ENCODE peak calls at places on chromosome 10, in four cellular contexts. One of them, this sample, is unnamed.

GRCh38 chr10:5896208-5896607 is 6.2 kb downstream of the FBH1 start:
- DNase-seq in gastrocnemius medialis: no peak
- DNase-seq in cardiac fibroblast: no peak
- DNase-seq in left ventricle myocardium inferior: no peak
- DNase-seq in this sample: no peak

GRCh38 chr10:77416327-77417135 is 221.1 kb downstream of the KCNMA1 start:
- DNase-seq in gastrocnemius medialis: no peak
- DNase-seq in cardiac fibroblast: peak; percentile 80
- DNase-seq in left ventricle myocardium inferior: no peak
- DNase-seq in this sample: no peak

GRCh38 chr10:3848005-3848767 is 63.2 kb upstream of the KLF6 start:
- DNase-seq in gastrocnemius medialis: no peak
- DNase-seq in cardiac fibroblast: peak; percentile 17
- DNase-seq in left ventricle myocardium inferior: no peak
- DNase-seq in this sample: no peak

GRCh38 chr10:9825491-9826018 is 1192.1 kb upstream of the CELF2 start:
- DNase-seq in gastrocnemius medialis: no peak
- DNase-seq in cardiac fibroblast: peak; percentile 37
- DNase-seq in left ventricle myocardium inferior: no peak
- DNase-seq in this sample: no peak

GRCh38 chr10:5584895-5585516 is 60.2 kb downstream of the CALML3 start:
- DNase-seq in gastrocnemius medialis: no peak
- DNase-seq in cardiac fibroblast: peak; percentile 33
- DNase-seq in left ventricle myocardium inferior: no peak
- DNase-seq in this sample: no peak

GRCh38 chr10:24128066-24128751 is 80.7 kb upstream of the KIAA1217 start:
- DNase-seq in gastrocnemius medialis: no peak
- DNase-seq in cardiac fibroblast: no peak
- DNase-seq in left ventricle myocardium inferior: no peak
- DNase-seq in this sample: no peak

GRCh38 chr10:22340362-22341189 is 4.7 kb upstream of the SPAG6 start:
- DNase-seq in gastrocnemius medialis: peak; percentile 52
- DNase-seq in cardiac fibroblast: peak; percentile 58
- DNase-seq in left ventricle myocardium inferior: peak; percentile 66
- DNase-seq in this sample: no peak

GRCh38 chr10:88557659-88558058 is 25.5 kb downstream of the RNLS start:
- DNase-seq in gastrocnemius medialis: no peak
- DNase-seq in cardiac fibroblast: peak; percentile 57
- DNase-seq in left ventricle myocardium inferior: no peak
- DNase-seq in this sample: no peak

GRCh38 chr10:110919349-110919931 is at the start of gene SHOC2:
- DNase-seq in gastrocnemius medialis: peak; percentile 100
- DNase-seq in cardiac fibroblast: no peak
- DNase-seq in left ventricle myocardium inferior: peak; percentile 99
- DNase-seq in this sample: no peak

GRCh38 chr10:97278491-97278989 is 13.9 kb downstream of the ARHGAP19 start:
- DNase-seq in gastrocnemius medialis: no peak
- DNase-seq in cardiac fibroblast: peak; percentile 96
- DNase-seq in left ventricle myocardium inferior: no peak
- DNase-seq in this sample: no peak

GRCh38 chr10:128362514-128362913 is 236.3 kb upstream of the MKI67 start:
- DNase-seq in gastrocnemius medialis: no peak
- DNase-seq in cardiac fibroblast: no peak
- DNase-seq in left ventricle myocardium inferior: no peak
- DNase-seq in this sample: no peak

GRCh38 chr10:128305601-128306345 is 179.6 kb upstream of the MKI67 start:
- DNase-seq in gastrocnemius medialis: no peak
- DNase-seq in cardiac fibroblast: no peak
- DNase-seq in left ventricle myocardium inferior: no peak
- DNase-seq in this sample: no peak

GRCh38 chr10:49369216-49370162 is 26.4 kb downstream of the DRGX start:
- DNase-seq in gastrocnemius medialis: no peak
- DNase-seq in cardiac fibroblast: no peak
- DNase-seq in left ventricle myocardium inferior: no peak
- DNase-seq in this sample: no peak

GRCh38 chr10:103396067-103396788 is at the start of the genes ATP5MK and PDCD11:
- DNase-seq in gastrocnemius medialis: peak; percentile 98
- DNase-seq in cardiac fibroblast: peak; percentile 98
- DNase-seq in left ventricle myocardium inferior: peak; percentile 98
- DNase-seq in this sample: peak; percentile 98
- TF ChIP-seq CTCF in gastrocnemius medialis: peak; percentile 22
- TF ChIP-seq CTCF in cardiac fibroblast: peak; percentile 31
- TF ChIP-seq CTCF in left ventricle myocardium inferior: peak; percentile 31
- TF ChIP-seq CTCF in this sample: peak; percentile 21

GRCh38 chr10:116747325-116747724 is 5.0 kb upstream of the HSPA12A start:
- DNase-seq in gastrocnemius medialis: no peak
- DNase-seq in cardiac fibroblast: no peak
- DNase-seq in left ventricle myocardium inferior: no peak
- DNase-seq in this sample: no peak

GRCh38 chr10:116748041-116748440 is 5.7 kb upstream of the HSPA12A start:
- DNase-seq in gastrocnemius medialis: no peak
- DNase-seq in cardiac fibroblast: peak; percentile 61
- DNase-seq in left ventricle myocardium inferior: no peak
- DNase-seq in this sample: no peak

GRCh38 chr10:116744849-116745248 is 2.5 kb upstream of the HSPA12A start:
- DNase-seq in gastrocnemius medialis: no peak
- DNase-seq in cardiac fibroblast: no peak
- DNase-seq in left ventricle myocardium inferior: no peak
- DNase-seq in this sample: no peak

GRCh38 chr10:116752563-116752962 is 10.2 kb upstream of the HSPA12A start:
- DNase-seq in gastrocnemius medialis: no peak
- DNase-seq in cardiac fibroblast: no peak
- DNase-seq in left ventricle myocardium inferior: no peak
- DNase-seq in this sample: no peak

GRCh38 chr10:116748471-116748870 is 6.1 kb upstream of the HSPA12A start:
- DNase-seq in gastrocnemius medialis: no peak
- DNase-seq in cardiac fibroblast: no peak
- DNase-seq in left ventricle myocardium inferior: no peak
- DNase-seq in this sample: no peak
- TF ChIP-seq CTCF in gastrocnemius medialis: no peak
- TF ChIP-seq CTCF in cardiac fibroblast: no peak
- TF ChIP-seq CTCF in left ventricle myocardium inferior: no peak
- TF ChIP-seq CTCF in this sample: no peak

GRCh38 chr10:57716884-57717283 is 550.8 kb downstream of the IPMK start:
- DNase-seq in gastrocnemius medialis: no peak
- DNase-seq in cardiac fibroblast: peak; percentile 66
- DNase-seq in left ventricle myocardium inferior: no peak
- DNase-seq in this sample: no peak
- TF ChIP-seq CTCF in gastrocnemius medialis: no peak
- TF ChIP-seq CTCF in cardiac fibroblast: peak; percentile 64
- TF ChIP-seq CTCF in left ventricle myocardium inferior: peak; percentile 45
- TF ChIP-seq CTCF in this sample: no peak

GRCh38 chr10:112471878-112472487 is 25.0 kb downstream of the VTI1A start:
- DNase-seq in gastrocnemius medialis: no peak
- DNase-seq in cardiac fibroblast: peak; percentile 75
- DNase-seq in left ventricle myocardium inferior: no peak
- DNase-seq in this sample: no peak

DNA sequence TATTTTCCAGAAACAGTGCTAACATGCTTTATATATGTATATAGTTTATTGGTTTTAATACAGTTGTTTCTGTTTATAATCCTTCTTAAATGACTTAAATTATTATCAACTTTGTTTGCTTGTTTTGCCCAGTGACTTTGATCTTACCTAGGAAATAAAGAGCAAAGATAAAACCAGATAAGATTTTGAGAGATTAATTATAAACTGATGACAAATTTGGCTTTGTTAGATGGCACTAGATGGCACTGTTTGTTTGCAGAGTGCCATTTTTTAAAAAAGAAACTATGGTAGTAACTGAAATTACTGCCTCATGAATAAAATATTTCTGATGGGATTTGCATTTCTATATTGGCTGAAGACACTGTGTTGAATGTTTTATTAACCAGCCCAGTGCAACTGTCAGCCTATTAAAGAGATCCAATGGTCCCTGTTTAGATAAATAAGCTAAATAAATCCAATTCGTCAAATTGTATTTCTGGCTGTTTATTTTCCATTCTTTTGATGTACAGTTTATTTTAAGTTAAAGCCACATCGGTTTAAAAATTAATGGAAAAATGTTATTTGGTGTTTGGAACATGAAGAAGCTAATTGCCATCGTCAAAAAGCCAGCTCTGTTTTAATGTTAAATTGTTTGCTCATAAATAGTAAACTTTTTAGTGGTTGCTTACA is 28.7 kb downstream of the VTI1A start:
- DNase-seq in gastrocnemius medialis: no peak
- DNase-seq in cardiac fibroblast: peak; percentile 29
- DNase-seq in left ventricle myocardium inferior: no peak
- DNase-seq in this sample: no peak
- TF ChIP-seq CTCF in gastrocnemius medialis: no peak
- TF ChIP-seq CTCF in cardiac fibroblast: peak; percentile 26
- TF ChIP-seq CTCF in left ventricle myocardium inferior: peak; percentile 49
- TF ChIP-seq CTCF in this sample: peak; percentile 22

DNA sequence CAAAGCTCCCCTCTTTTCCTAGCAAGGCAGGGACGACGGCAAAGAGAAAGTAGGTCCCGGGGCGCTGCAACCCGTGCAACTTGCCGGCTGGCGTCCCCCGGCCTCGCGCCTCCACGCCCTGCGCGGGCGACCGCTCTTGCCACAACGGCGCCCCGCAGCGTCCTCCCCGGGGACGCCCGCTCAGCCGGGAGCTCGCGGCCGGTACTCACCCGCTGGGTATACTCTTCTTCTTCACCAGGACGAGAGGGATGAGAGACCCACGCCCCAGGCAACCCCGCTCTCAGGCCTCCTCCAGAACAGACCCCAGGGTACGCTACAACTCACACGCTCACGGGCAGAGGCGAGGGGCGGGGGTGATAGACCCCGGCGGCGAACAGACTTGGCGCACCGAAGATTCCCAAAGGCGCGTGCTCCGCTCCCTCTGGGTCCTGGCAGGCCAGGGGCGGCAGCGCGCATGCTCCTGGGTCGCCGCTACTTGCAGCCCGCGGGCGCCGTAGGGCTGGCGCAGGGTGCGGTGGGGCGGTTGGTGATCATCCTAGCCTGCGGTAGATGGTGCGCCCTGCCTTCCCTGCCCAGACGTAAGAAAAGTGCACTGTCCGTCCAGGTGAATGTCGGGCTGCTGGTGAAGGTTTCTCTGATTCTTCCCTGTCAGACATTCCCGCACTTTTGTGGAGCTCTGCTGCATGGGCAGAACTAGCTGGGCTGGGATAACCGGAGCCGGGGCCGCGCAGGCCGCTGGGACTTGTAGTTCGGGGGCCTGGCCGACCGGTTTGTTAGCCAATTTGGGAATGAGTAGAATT is at the start of gene CC2D2B:
- DNase-seq in gastrocnemius medialis: peak; percentile 72
- DNase-seq in cardiac fibroblast: peak; percentile 84
- DNase-seq in left ventricle myocardium inferior: peak; percentile 83
- DNase-seq in this sample: peak; percentile 55
- TF ChIP-seq CTCF in gastrocnemius medialis: no peak
- TF ChIP-seq CTCF in cardiac fibroblast: no peak
- TF ChIP-seq CTCF in left ventricle myocardium inferior: peak; percentile 4
- TF ChIP-seq CTCF in this sample: no peak

GRCh38 chr10:122128357-122128756 is 139.4 kb downstream of the TACC2 start:
- DNase-seq in gastrocnemius medialis: peak; percentile 60
- DNase-seq in cardiac fibroblast: peak; percentile 63
- DNase-seq in left ventricle myocardium inferior: peak; percentile 82
- DNase-seq in this sample: no peak
- TF ChIP-seq CTCF in gastrocnemius medialis: peak; percentile 14
- TF ChIP-seq CTCF in cardiac fibroblast: no peak
- TF ChIP-seq CTCF in left ventricle myocardium inferior: peak; percentile 39
- TF ChIP-seq CTCF in this sample: peak; percentile 37

This sample was measured in thoracic aorta.